ENCODE peak calls at places on chromosomes 3 and 15, in nine cellular contexts. One of them, this sample, is unnamed.

GRCh38 chr15:49622561-49622960 is 1.7 kb downstream of the DTWD1 start:
- DNase-seq in RWPE2: no peak
- DNase-seq in neuronal stem cell: no peak
- DNase-seq in pons: peak; percentile 19
- DNase-seq in midbrain: no peak
- DNase-seq in epithelial cell of proximal tubule: no peak
- DNase-seq in left ventricle myocardium inferior: no peak
- DNase-seq in stimulated activated CD8-positive, alpha-beta memory T cell treated with anti-CD3 and anti-CD28 coated beads, Interleukin-2, amount 100 ng/mL, for 1 hour: no peak
- DNase-seq in GM04504: no peak
- DNase-seq in this sample: no peak

GRCh38 chr3:194148383-194148782 is 12.4 kb downstream of the HES1 start:
- DNase-seq in RWPE2: no peak
- DNase-seq in neuronal stem cell: no peak
- DNase-seq in pons: peak; percentile 73
- DNase-seq in midbrain: peak; percentile 18
- DNase-seq in epithelial cell of proximal tubule: no peak
- DNase-seq in left ventricle myocardium inferior: no peak
- DNase-seq in stimulated activated CD8-positive, alpha-beta memory T cell treated with anti-CD3 and anti-CD28 coated beads, Interleukin-2, amount 100 ng/mL, for 1 hour: no peak
- DNase-seq in GM04504: no peak
- DNase-seq in this sample: peak; percentile 51

GRCh38 chr15:33169625-33170024 is 24.9 kb downstream of the FMN1 start:
- DNase-seq in RWPE2: no peak
- DNase-seq in neuronal stem cell: no peak
- DNase-seq in pons: no peak
- DNase-seq in midbrain: no peak
- DNase-seq in epithelial cell of proximal tubule: no peak
- DNase-seq in left ventricle myocardium inferior: no peak
- DNase-seq in stimulated activated CD8-positive, alpha-beta memory T cell treated with anti-CD3 and anti-CD28 coated beads, Interleukin-2, amount 100 ng/mL, for 1 hour: no peak
- DNase-seq in GM04504: no peak
- DNase-seq in this sample: no peak

GRCh38 chr3:37114251-37115145 is 59.9 kb downstream of the LRRFIP2 start:
- DNase-seq in RWPE2: no peak
- DNase-seq in neuronal stem cell: no peak
- DNase-seq in pons: no peak
- DNase-seq in midbrain: no peak
- DNase-seq in epithelial cell of proximal tubule: no peak
- DNase-seq in left ventricle myocardium inferior: no peak
- DNase-seq in stimulated activated CD8-positive, alpha-beta memory T cell treated with anti-CD3 and anti-CD28 coated beads, Interleukin-2, amount 100 ng/mL, for 1 hour: no peak
- DNase-seq in GM04504: peak; percentile 66
- DNase-seq in this sample: no peak

GRCh38 chr15:66619152-66619903 is 53.5 kb upstream of the LCTL start:
- DNase-seq in RWPE2: no peak
- DNase-seq in neuronal stem cell: peak; percentile 62
- DNase-seq in pons: peak; percentile 30
- DNase-seq in midbrain: peak; percentile 28
- DNase-seq in epithelial cell of proximal tubule: no peak
- DNase-seq in left ventricle myocardium inferior: peak; percentile 74
- DNase-seq in stimulated activated CD8-positive, alpha-beta memory T cell treated with anti-CD3 and anti-CD28 coated beads, Interleukin-2, amount 100 ng/mL, for 1 hour: no peak
- DNase-seq in GM04504: no peak
- DNase-seq in this sample: peak; percentile 82

GRCh38 chr3:187368251-187368733 is at the start of gene RTP4:
- DNase-seq in RWPE2: no peak
- DNase-seq in neuronal stem cell: no peak
- DNase-seq in pons: peak; percentile 90
- DNase-seq in midbrain: peak; percentile 80
- DNase-seq in epithelial cell of proximal tubule: no peak
- DNase-seq in left ventricle myocardium inferior: no peak
- DNase-seq in stimulated activated CD8-positive, alpha-beta memory T cell treated with anti-CD3 and anti-CD28 coated beads, Interleukin-2, amount 100 ng/mL, for 1 hour: no peak
- DNase-seq in GM04504: peak; percentile 57
- DNase-seq in this sample: peak; percentile 50

GRCh38 chr3:24367681-24368264 is 126.9 kb downstream of the THRB start:
- DNase-seq in RWPE2: no peak
- DNase-seq in neuronal stem cell: no peak
- DNase-seq in pons: no peak
- DNase-seq in midbrain: no peak
- DNase-seq in epithelial cell of proximal tubule: no peak
- DNase-seq in left ventricle myocardium inferior: no peak
- DNase-seq in stimulated activated CD8-positive, alpha-beta memory T cell treated with anti-CD3 and anti-CD28 coated beads, Interleukin-2, amount 100 ng/mL, for 1 hour: no peak
- DNase-seq in GM04504: no peak
- DNase-seq in this sample: no peak

GRCh38 chr3:46564190-46565112 is 1.7 kb downstream of the LRRC2 start:
- DNase-seq in RWPE2: no peak
- DNase-seq in neuronal stem cell: no peak
- DNase-seq in pons: no peak
- DNase-seq in midbrain: no peak
- DNase-seq in epithelial cell of proximal tubule: no peak
- DNase-seq in left ventricle myocardium inferior: peak; percentile 67
- DNase-seq in stimulated activated CD8-positive, alpha-beta memory T cell treated with anti-CD3 and anti-CD28 coated beads, Interleukin-2, amount 100 ng/mL, for 1 hour: no peak
- DNase-seq in GM04504: no peak
- DNase-seq in this sample: peak; percentile 98